ENCODE peak calls at places on chromosomes 12 and 14, in six cellular contexts. H is endothelial cell of umbilical vein, R is spleen, G is GM23338, B is prostate gland, D is stomach. L is an unnamed sample.

GRCh38 chr12:110578522-110579238 is 4.4 kb downstream of the PPTC7 start:
- DNase-seq in H (no peak), R (no peak), G (no peak), B (no peak), D (no peak), L (no peak)

GRCh38 chr12:58901664-58902063 is 18.6 kb downstream of the LRIG3 start:
- DNase-seq in H (no peak), R (no peak), G (no peak), B (no peak), D (no peak), L (no peak)

GRCh38 chr12:124457287-124458219 is 109.9 kb downstream of the NCOR2 start:
- DNase-seq in H (no peak), R (peak; percentile 86), G (no peak), B (peak; percentile 46), D (peak; percentile 54), L (peak; percentile 95)

GRCh38 chr14:52332269-52332668 is 18.2 kb downstream of the PTGER2 start:
- DNase-seq in H (no peak), R (no peak), G (no peak), B (no peak), D (no peak), L (no peak)

GRCh38 chr12:1517007-1517406 is 77.4 kb downstream of the FBXL14 start:
- DNase-seq in H (no peak), R (no peak), G (peak; percentile 81), B (no peak), D (no peak), L (no peak)

GRCh38 chr12:21526053-21526452 is at the start of gene SPX:
- DNase-seq in H (no peak), R (no peak), G (no peak), B (no peak), D (no peak), L (no peak)

GRCh38 chr12:67993143-67993542 is 3.9 kb downstream of the IFNG-AS1 start:
- DNase-seq in H (no peak), R (no peak), G (no peak), B (no peak), D (no peak), L (no peak)

GRCh38 chr12:106436183-106436582 is 78.6 kb downstream of the POLR3B start:
- DNase-seq in H (no peak), R (no peak), G (no peak), B (no peak), D (no peak), L (no peak)

GRCh38 chr14:93114068-93114710 is 1.5 kb downstream of the ITPK1 start:
- DNase-seq in H (peak; percentile 8), R (peak; percentile 82), G (peak; percentile 33), B (no peak), D (no peak), L (no peak)

GRCh38 chr12:75814856-75815754 is 216.5 kb downstream of the PHLDA1 start:
- DNase-seq in H (peak; percentile 95), R (no peak), G (no peak), B (no peak), D (no peak), L (no peak)

GRCh38 chr12:40325349-40325960 is 100.7 kb downstream of the LRRK2 start:
- DNase-seq in H (peak; percentile 27), R (no peak), G (peak; percentile 76), B (no peak), D (no peak), L (no peak)

GRCh38 chr14:36524874-36525745 is 5.1 kb upstream of the NKX2-1 start:
- DNase-seq in H (no peak), R (no peak), G (peak; percentile 94), B (no peak), D (no peak), L (no peak)

GRCh38 chr12:110585231-110585799 is 2.2 kb upstream of the PPTC7 start:
- DNase-seq in H (peak; percentile 47), R (no peak), G (peak; percentile 26), B (peak; percentile 46), D (no peak), L (no peak)

GRCh38 chr12:81080431-81080983 is 2.6 kb downstream of the ACSS3 start:
- DNase-seq in H (no peak), R (no peak), G (no peak), B (peak; percentile 30), D (no peak), L (no peak)

GRCh38 chr12:53380797-53381738 is 1.1 kb downstream of the SP1 start:
- DNase-seq in H (peak; percentile 41), R (peak; percentile 80), G (peak; percentile 45), B (no peak), D (no peak), L (peak; percentile 75)

GRCh38 chr12:77685906-77686305 is 144.8 kb upstream of the NAV3 start:
- DNase-seq in H (no peak), R (no peak), G (no peak), B (no peak), D (no peak), L (no peak)

GRCh38 chr12:77689510-77690086 is 141.1 kb upstream of the NAV3 start:
- DNase-seq in H (no peak), R (no peak), G (no peak), B (no peak), D (no peak), L (no peak)

GRCh38 chr12:77687346-77687745 is 143.3 kb upstream of the NAV3 start:
- DNase-seq in H (no peak), R (no peak), G (no peak), B (no peak), D (no peak), L (no peak)

GRCh38 chr12:77685112-77685511 is 145.6 kb upstream of the NAV3 start:
- DNase-seq in H (peak; percentile 80), R (no peak), G (peak; percentile 82), B (peak; percentile 47), D (peak; percentile 58), L (no peak)

DNA sequence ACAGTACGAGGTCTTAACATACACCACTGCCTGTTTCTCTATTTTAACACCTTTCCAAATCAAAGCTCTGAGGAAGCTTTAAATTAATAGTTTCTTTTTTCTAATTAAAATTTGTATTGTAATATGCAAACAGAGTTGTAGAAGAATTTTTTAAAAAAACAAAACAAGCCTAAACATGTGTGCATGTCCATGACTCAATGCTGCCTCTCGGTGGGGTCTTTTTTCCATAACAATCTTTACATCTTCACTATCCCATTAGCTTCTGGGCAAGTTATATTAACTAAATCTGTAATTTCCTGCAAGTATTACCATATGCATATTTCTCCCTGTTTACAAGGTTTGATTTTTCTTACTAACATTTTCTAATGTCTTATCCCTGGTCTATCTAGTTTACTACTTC is 143.9 kb upstream of the NAV3 start:
- DNase-seq in H (peak; percentile 18), R (no peak), G (peak; percentile 20), B (no peak), D (no peak), L (no peak)
- TF ChIP-seq CTCF in H (no peak), R (no peak), G (peak; percentile 64), B (no peak), D (no peak), L (no peak)

DNA sequence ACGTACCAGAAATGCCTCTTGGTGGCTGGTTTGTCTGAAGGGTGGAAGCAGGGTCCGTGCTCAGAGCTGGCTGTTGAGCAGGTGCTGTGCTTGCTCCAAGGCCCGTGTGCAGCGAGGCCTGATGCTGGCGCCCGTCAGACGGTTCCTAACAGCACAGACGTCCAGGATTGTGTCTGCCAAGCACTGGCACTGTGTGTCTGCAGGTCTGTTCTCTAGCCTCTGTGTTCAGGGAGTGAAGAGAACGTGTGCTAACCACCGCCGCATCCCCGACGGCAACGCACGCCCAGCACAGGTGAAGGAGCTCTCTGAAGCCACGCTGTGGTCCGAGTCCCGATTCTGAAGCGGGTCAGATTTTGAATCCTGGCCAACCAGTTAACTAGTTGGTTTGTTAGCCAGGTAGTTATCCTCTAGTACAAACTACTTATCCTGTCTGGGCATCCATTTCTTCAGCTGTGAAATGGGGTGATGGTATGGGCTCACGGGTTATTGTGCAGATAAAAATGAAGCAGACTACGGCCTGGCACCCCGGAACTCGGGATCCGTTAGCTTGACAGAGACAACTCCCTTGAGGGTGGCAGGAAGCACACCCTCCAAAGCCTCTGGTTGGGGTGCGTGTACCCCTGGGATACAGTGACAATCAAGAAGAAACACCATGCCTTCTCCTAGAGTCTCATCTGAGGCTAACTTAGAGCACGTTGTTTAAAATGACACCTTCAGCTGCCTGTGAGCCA is 18.6 kb upstream of the TDRD9 start:
- DNase-seq in H (no peak), R (peak; percentile 62), G (no peak), B (no peak), D (no peak), L (no peak)
- H3K27ac ChIP-seq in H (no peak overlapping the region), R (no peak overlapping the region), G (no peak overlapping the region), B (no peak overlapping the region), D (no peak overlapping the region), L (peak overlapping the region; percentile 44)

GRCh38 chr14:95499354-95499750 is 17.1 kb downstream of the SYNE3 start:
- DNase-seq in H (no peak), R (no peak), G (no peak), B (no peak), D (no peak), L (no peak)

GRCh38 chr14:95498622-95499353 is 17.7 kb downstream of the SYNE3 start:
- DNase-seq in H (no peak), R (peak; percentile 45), G (no peak), B (no peak), D (no peak), L (no peak)

GRCh38 chr14:95496111-95496681 is 20.3 kb downstream of the SYNE3 start:
- DNase-seq in H (peak; percentile 10), R (no peak), G (no peak), B (no peak), D (no peak), L (no peak)

GRCh38 chr14:95496690-95497241 is 19.7 kb downstream of the SYNE3 start:
- DNase-seq in H (peak; percentile 28), R (no peak), G (no peak), B (no peak), D (no peak), L (no peak)

GRCh38 chr14:95497561-95498011 is 18.9 kb downstream of the SYNE3 start:
- DNase-seq in H (no peak), R (peak; percentile 41), G (no peak), B (no peak), D (no peak), L (no peak)
- TF ChIP-seq POLR2AphosphoS5 in H (no peak), R (no peak), G (no peak), B (no peak), D (peak; percentile 37), L (peak; percentile 70)

GRCh38 chr12:15982071-15982470 is 70.9 kb downstream of the DERA start:
- DNase-seq in H (no peak), R (no peak), G (no peak), B (no peak), D (no peak), L (no peak)
- TF ChIP-seq CTCF in H (no peak), R (no peak), G (no peak), B (no peak), D (no peak), L (no peak)

GRCh38 chr12:114399664-114400211 is 6.2 kb downstream of the TBX5 start:
- DNase-seq in H (no peak), R (no peak), G (peak; percentile 99), B (no peak), D (no peak), L (peak; percentile 35)

GRCh38 chr12:114400395-114400794 is 5.5 kb downstream of the TBX5 start:
- DNase-seq in H (no peak), R (no peak), G (peak; percentile 60), B (no peak), D (no peak), L (peak; percentile 48)

GRCh38 chr12:114400925-114401324 is 5.0 kb downstream of the TBX5 start:
- DNase-seq in H (no peak), R (no peak), G (peak; percentile 46), B (no peak), D (no peak), L (peak; percentile 57)

GRCh38 chr12:114403044-114403689 is 2.8 kb downstream of the TBX5 start:
- DNase-seq in H (no peak), R (no peak), G (peak; percentile 93), B (no peak), D (no peak), L (no peak)

GRCh38 chr12:114401346-114402320 is 4.3 kb downstream of the TBX5 start:
- DNase-seq in H (no peak), R (no peak), G (no peak), B (no peak), D (no peak), L (peak; percentile 10)
- H3K27ac ChIP-seq in H (no peak overlapping the region), R (no peak overlapping the region), G (no peak overlapping the region), B (peak overlapping the region; percentile 70), D (no peak overlapping the region), L (peak overlapping the region; percentile 88)

L was measured in sigmoid colon.